ENCODE peak calls at places on chromosomes 12 and 14, in four cellular contexts. I, O, V and F are unnamed samples.

GRCh38 chr12:85007836-85008235 is 28.2 kb downstream of the TSPAN19 start:
- DNase-seq in I (no peak), O (no peak), V (no peak), F (no peak)

GRCh38 chr14:79466938-79467527 is 744.3 kb downstream of the DIO2 start:
- DNase-seq in I (no peak), O (no peak), V (no peak), F (no peak)

GRCh38 chr14:90522585-90523191 is 125.9 kb downstream of the CALM1 start:
- DNase-seq in I (no peak), O (no peak), V (no peak), F (no peak)

GRCh38 chr12:99413751-99414150 is 233.8 kb upstream of the GARIN6 start:
- DNase-seq in I (no peak), O (no peak), V (no peak), F (no peak)

GRCh38 chr14:76776306-76777251 is 15.3 kb downstream of the VASH1 start:
- DNase-seq in I (no peak), O (peak), V (peak), F (no peak)

GRCh38 chr12:106299193-106299794 is 3.2 kb upstream of the TCP11L2 start:
- DNase-seq in I (no peak), O (no peak), V (no peak), F (no peak)

GRCh38 chr12:109920266-109920780 is 20.2 kb downstream of the TCHP start:
- DNase-seq in I (no peak), O (no peak), V (no peak), F (no peak)

GRCh38 chr12:50925342-50925651 is 27.0 kb upstream of the HIGD1C start:
- DNase-seq in I (no peak), O (no peak), V (no peak), F (no peak)

GRCh38 chr14:75831455-75831854 is 150.3 kb downstream of the TGFB3 start:
- DNase-seq in I (no peak), O (peak), V (peak), F (no peak)

GRCh38 chr12:119528241-119528640 is 65.3 kb upstream of the TMEM233 start:
- DNase-seq in I (no peak), O (no peak), V (no peak), F (no peak)

GRCh38 chr14:104107611-104108569 is 22.4 kb downstream of the ASPG start:
- DNase-seq in I (no peak), O (no peak), V (peak), F (no peak)

GRCh38 chr12:41286426-41286825 is 98.3 kb downstream of the PDZRN4 start:
- DNase-seq in I (no peak), O (peak), V (no peak), F (no peak)
- TF ChIP-seq TCF7L2 in I (no peak), O (no peak), V (no peak), F (no peak)

GRCh38 chr12:75935544-75936242 is 95.9 kb downstream of the PHLDA1 start:
- DNase-seq in I (no peak), O (peak), V (no peak), F (no peak)

GRCh38 chr12:75936525-75937450 is 94.8 kb downstream of the PHLDA1 start:
- DNase-seq in I (no peak), O (no peak), V (no peak), F (no peak)

GRCh38 chr12:75938189-75938588 is 93.4 kb downstream of the PHLDA1 start:
- DNase-seq in I (no peak), O (no peak), V (peak), F (no peak)

GRCh38 chr12:75932241-75932640 is 99.3 kb downstream of the PHLDA1 start:
- DNase-seq in I (no peak), O (peak), V (no peak), F (no peak)

DNA sequence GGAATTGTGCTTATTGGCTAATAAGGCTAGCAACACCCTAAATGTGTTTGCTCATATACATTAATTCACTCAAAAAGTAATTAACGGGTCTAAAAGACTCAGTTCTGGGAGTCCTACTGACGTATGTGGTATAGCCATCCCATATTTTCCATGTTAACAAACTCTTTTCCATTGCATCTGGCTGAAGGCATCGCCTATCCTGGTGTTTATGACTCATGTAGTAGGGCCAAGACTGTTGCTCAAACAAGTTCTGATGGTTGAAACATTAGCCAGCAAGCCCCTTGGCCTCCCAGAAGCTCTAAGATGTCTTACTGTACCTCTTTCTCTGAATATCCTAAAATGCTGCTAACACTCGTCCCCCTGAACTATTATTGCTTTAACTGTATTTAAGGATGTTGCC is 98.4 kb downstream of the PHLDA1 start:
- DNase-seq in I (peak), O (no peak), V (no peak), F (no peak)
- TF ChIP-seq TCF7L2 in I (peak), O (no peak), V (no peak), F (no peak)

GRCh38 chr12:77120156-77120555 is 54.8 kb upstream of the E2F7 start:
- DNase-seq in I (peak), O (no peak), V (no peak), F (peak)
- TF ChIP-seq TCF7L2 in I (no peak), O (no peak), V (no peak), F (no peak)

GRCh38 chr12:80509781-80510556 is 65.9 kb downstream of the PTPRQ start:
- DNase-seq in I (no peak), O (no peak), V (no peak), F (no peak)
- TF ChIP-seq TCF7L2 in I (no peak), O (no peak), V (no peak), F (no peak)

DNA sequence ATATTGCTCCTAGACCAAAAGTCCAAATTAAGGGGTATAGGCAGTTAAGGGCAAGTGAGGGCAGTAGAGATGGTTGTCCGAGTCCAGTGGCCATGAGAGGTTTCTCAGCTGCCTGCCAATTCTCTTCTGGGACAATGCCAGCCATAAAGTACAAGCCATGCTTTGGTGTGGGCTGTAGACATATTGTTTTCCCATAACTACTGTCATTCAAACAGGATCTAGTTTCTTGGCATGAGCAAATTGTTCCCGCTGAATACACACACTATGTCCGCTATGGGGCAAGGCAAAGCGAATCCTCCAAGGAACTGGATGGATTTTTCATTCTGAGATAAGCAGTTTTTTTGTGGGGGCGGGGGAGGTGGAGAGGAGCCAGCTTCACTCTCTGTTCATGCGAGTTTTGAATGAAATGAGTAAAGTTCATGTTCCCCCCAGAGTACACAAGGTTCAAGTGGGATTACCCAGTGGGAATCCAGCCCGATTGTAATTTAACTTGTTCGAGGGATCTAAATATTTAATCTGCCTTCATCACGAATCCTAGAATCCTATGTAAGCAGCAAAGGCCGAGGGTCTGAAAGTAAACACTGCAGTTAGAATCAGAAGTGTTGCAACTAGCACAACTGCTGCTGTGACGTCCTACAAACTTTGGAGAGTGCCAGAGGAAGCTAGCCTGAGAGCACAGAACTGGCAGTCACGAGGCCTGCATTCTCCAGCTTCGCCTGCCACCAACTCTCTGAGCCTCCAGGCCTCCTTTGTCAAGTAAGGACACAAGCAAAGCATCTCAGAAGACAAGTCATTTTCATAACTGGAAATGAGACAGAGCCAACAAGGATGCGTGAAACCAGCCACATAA is 137.0 kb downstream of the CRADD start:
- DNase-seq in I (no peak), O (peak), V (peak), F (no peak)
- TF ChIP-seq TCF7L2 in I (no peak), O (no peak), V (no peak), F (no peak)